ENCODE peak calls at places on chromosomes 11 and 22, in seven cellular contexts. Q is fibroblast of mammary gland, C is neural progenitor cell, S is astrocyte, T is skeletal muscle cell, R is heart left ventricle, P is lung. G is an unnamed sample.

GRCh38 chr11:110317516-110317932 is 21.1 kb upstream of the RDX start:
- DNase-seq in Q (peak), C (no peak), S (peak), T (no peak), R (no peak), P (no peak), G (no peak)

GRCh38 chr11:127226959-127227358 is 226.4 kb upstream of the KIRREL3 start:
- DNase-seq in Q (no peak), C (no peak), S (no peak), T (no peak), R (no peak), P (no peak), G (no peak)

GRCh38 chr11:129214710-129215295 is 22.7 kb upstream of the ARHGAP32 start:
- DNase-seq in Q (no peak), C (no peak), S (no peak), T (no peak), R (no peak), P (no peak), G (no peak)

GRCh38 chr11:110085255-110085838 is 7.8 kb upstream of the ZC3H12C start:
- DNase-seq in Q (peak), C (no peak), S (no peak), T (no peak), R (no peak), P (no peak), G (no peak)

GRCh38 chr22:28054622-28054871 is 135.5 kb upstream of the PITPNB start:
- DNase-seq in Q (no peak), C (no peak), S (no peak), T (no peak), R (no peak), P (no peak), G (no peak)

GRCh38 chr11:15770798-15771414 is 585.4 kb downstream of the SOX6 start:
- DNase-seq in Q (peak), C (peak), S (peak), T (no peak), R (no peak), P (no peak), G (peak)

GRCh38 chr11:117633976-117634755 is 162.8 kb downstream of the DSCAML1 start:
- DNase-seq in Q (no peak), C (no peak), S (no peak), T (no peak), R (no peak), P (no peak), G (no peak)

GRCh38 chr11:43852057-43852636 is 28.5 kb upstream of the ALKBH3 start:
- DNase-seq in Q (peak), C (peak), S (peak), T (peak), R (no peak), P (peak), G (peak)

GRCh38 chr22:10961043-10961860 is 4566.7 kb upstream of the OR11H1 start:
- DNase-seq in Q (no peak), C (no peak), S (no peak), T (no peak), R (peak), P (no peak), G (no peak)

GRCh38 chr22:26679003-26679629 is 21.7 kb downstream of the MIAT start:
- DNase-seq in Q (peak), C (peak), S (peak), T (peak), R (peak), P (peak), G (peak)

GRCh38 chr11:2129699-2130366 is 9.4 kb downstream of the IGF2 start:
- DNase-seq in Q (no peak), C (no peak), S (no peak), T (no peak), R (peak), P (no peak), G (no peak)

GRCh38 chr22:30212363-30212995 is 34.1 kb downstream of the LIF start:
- DNase-seq in Q (peak), C (no peak), S (peak), T (peak), R (no peak), P (peak), G (peak)

GRCh38 chr22:46588279-46589140 is 31.7 kb upstream of the GRAMD4 start:
- DNase-seq in Q (no peak), C (peak), S (no peak), T (no peak), R (peak), P (no peak), G (no peak)

GRCh38 chr11:72426054-72426757 is 8.1 kb downstream of the CLPB start:
- DNase-seq in Q (no peak), C (no peak), S (no peak), T (no peak), R (no peak), P (no peak), G (no peak)

GRCh38 chr11:77141034-77141433 is 13.0 kb downstream of the MYO7A start:
- DNase-seq in Q (peak), C (no peak), S (peak), T (peak), R (no peak), P (no peak), G (peak)

GRCh38 chr11:112961751-112962747 is 829 bp downstream of the NCAM1 start:
- DNase-seq in Q (no peak), C (peak), S (no peak), T (no peak), R (peak), P (no peak), G (no peak)

GRCh38 chr22:41410311-41410751 is 28.6 kb downstream of the TEF start:
- DNase-seq in Q (no peak), C (no peak), S (no peak), T (no peak), R (peak), P (peak), G (no peak)

GRCh38 chr11:129434641-129435498 is 59.2 kb downstream of the BARX2 start:
- DNase-seq in Q (no peak), C (no peak), S (peak), T (no peak), R (no peak), P (no peak), G (peak)

GRCh38 chr11:10181811-10182210 is 112.2 kb downstream of the SBF2 start:
- DNase-seq in Q (peak), C (no peak), S (peak), T (peak), R (no peak), P (no peak), G (no peak)

GRCh38 chr11:69463181-69463891 is 18.1 kb upstream of the LINC01488 start:
- DNase-seq in Q (peak), C (peak), S (peak), T (no peak), R (peak), P (no peak), G (no peak)

GRCh38 chr11:45178890-45179663 is 32.6 kb downstream of the PRDM11 start:
- DNase-seq in Q (no peak), C (no peak), S (peak), T (no peak), R (no peak), P (no peak), G (no peak)

GRCh38 chr11:43686207-43686606 is 5.7 kb downstream of the HSD17B12 start:
- DNase-seq in Q (no peak), C (no peak), S (no peak), T (no peak), R (no peak), P (no peak), G (no peak)

GRCh38 chr22:39514373-39514973 is 5.9 kb upstream of the ATF4 start:
- DNase-seq in Q (peak), C (peak), S (no peak), T (no peak), R (peak), P (no peak), G (peak)

GRCh38 chr11:45805305-45806071 is 539 bp downstream of the SLC35C1 start:
- DNase-seq in Q (peak), C (peak), S (peak), T (peak), R (peak), P (peak), G (peak)

GRCh38 chr11:6627762-6628241 is 8.6 kb upstream of the TPP1 start:
- DNase-seq in Q (no peak), C (no peak), S (no peak), T (no peak), R (no peak), P (no peak), G (no peak)

GRCh38 chr11:118057424-118058145 is 19.3 kb upstream of the TMPRSS4 start:
- DNase-seq in Q (no peak), C (no peak), S (no peak), T (no peak), R (no peak), P (no peak), G (no peak)

GRCh38 chr22:19937616-19938473 is 3.7 kb upstream of the COMT start:
- DNase-seq in Q (no peak), C (no peak), S (peak), T (no peak), R (no peak), P (no peak), G (peak)

GRCh38 chr11:73331138-73331916 is 23.3 kb downstream of the ARHGEF17 start:
- DNase-seq in Q (no peak), C (peak), S (no peak), T (no peak), R (peak), P (no peak), G (no peak)

GRCh38 chr11:120391297-120391696 is 55.1 kb downstream of the ARHGEF12 start:
- DNase-seq in Q (no peak), C (peak), S (no peak), T (no peak), R (no peak), P (no peak), G (no peak)

GRCh38 chr11:112179601-112180000 is 4.3 kb downstream of the BCO2 start:
- DNase-seq in Q (no peak), C (no peak), S (no peak), T (no peak), R (no peak), P (no peak), G (no peak)

GRCh38 chr11:63534076-63534475 is 2.5 kb upstream of the PLAAT4 start:
- DNase-seq in Q (no peak), C (no peak), S (no peak), T (no peak), R (no peak), P (no peak), G (no peak)

GRCh38 chr11:63534895-63535461 is 1.6 kb upstream of the PLAAT4 start:
- DNase-seq in Q (no peak), C (no peak), S (no peak), T (no peak), R (no peak), P (no peak), G (no peak)

GRCh38 chr11:63536669-63537292 is at the start of gene PLAAT4:
- DNase-seq in Q (peak), C (no peak), S (peak), T (no peak), R (no peak), P (peak), G (peak)

GRCh38 chr11:63537293-63538101 is 889 bp downstream of the PLAAT4 start:
- DNase-seq in Q (peak), C (no peak), S (peak), T (no peak), R (peak), P (peak), G (peak)

DNA sequence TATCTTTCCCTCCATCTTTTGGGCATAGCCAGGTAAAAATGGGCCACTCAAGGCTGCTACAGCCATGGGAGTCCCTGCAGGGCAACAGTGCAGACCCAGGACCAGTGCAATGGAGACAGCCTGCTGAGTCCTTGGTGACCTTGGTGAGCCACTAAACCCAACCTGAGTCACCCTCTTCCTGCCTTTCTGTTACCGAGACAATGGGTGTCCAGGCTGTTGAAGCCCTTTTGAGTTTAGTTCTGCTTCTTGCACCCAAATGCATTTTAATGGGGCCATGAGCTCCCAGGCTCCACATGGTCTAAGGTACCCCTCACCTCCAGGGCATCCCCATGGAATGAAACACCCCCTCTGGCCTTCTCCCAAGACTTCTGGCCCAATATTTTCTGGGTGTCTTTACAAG is 874 bp upstream of the PLAAT4 start:
- DNase-seq in Q (no peak), C (no peak), S (no peak), T (no peak), R (no peak), P (no peak), G (no peak)
- H3K4me3 ChIP-seq in Q (no peak), C (no peak), S (no peak), T (no peak), R (no peak), P (no peak), G (no peak)

GRCh38 chr22:22125028-22125578 is 119.5 kb upstream of the VPREB1 start:
- DNase-seq in Q (no peak), C (peak), S (no peak), T (no peak), R (no peak), P (no peak), G (no peak)

GRCh38 chr22:22123960-22124278 is 120.7 kb upstream of the VPREB1 start:
- DNase-seq in Q (no peak), C (no peak), S (no peak), T (no peak), R (no peak), P (no peak), G (no peak)

GRCh38 chr22:22124374-22124773 is 120.2 kb upstream of the VPREB1 start:
- DNase-seq in Q (no peak), C (no peak), S (no peak), T (no peak), R (no peak), P (no peak), G (no peak)

GRCh38 chr22:22127100-22127499 is 117.5 kb upstream of the VPREB1 start:
- DNase-seq in Q (no peak), C (no peak), S (no peak), T (no peak), R (no peak), P (no peak), G (no peak)

DNA sequence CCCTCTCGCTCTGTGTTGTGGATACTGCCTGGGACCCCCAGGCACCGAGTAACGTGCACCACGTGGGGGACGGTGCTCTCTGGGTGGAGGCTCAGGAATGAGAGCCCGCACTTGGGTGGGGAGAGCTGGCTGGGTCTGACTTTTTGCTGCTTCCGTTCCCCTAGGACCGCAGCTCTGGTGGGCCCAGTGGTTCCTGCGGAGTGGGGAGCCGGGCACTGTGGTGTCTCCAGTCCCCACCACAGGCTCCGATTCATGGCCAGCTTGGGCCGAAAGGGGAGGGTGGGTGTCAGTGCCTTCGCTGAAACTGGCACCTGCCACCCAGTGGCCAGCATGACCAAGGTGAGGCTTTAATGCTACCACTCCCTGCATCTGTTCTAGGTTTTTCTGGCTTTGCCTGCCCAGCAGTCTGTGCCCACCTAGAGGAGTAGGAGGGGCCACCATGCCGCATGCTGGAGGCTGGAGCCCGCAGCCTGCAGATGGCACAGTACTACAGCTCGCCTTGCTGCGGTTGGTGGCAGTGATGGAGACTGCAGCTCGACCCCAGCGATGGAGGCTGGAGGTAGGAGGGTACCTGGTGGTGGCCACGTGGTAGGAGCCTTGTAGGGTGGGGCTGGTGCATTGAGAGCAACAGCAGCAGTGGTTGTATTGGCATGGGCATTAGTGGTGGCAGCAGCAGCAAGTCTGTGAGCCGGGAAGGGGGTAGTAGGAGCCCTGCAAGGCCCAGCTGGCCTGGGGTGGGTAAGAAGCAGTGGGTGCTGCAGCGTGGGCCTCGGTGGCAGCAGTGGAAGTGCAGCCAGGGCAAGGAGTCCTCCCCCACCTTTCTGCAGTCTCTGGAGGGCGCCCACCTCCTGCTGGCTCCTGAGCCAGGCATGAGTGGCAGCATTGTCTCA is 118.8 kb upstream of the VPREB1 start:
- DNase-seq in Q (no peak), C (no peak), S (no peak), T (no peak), R (peak), P (no peak), G (no peak)
- H3K4me3 ChIP-seq in Q (no peak), C (no peak), S (no peak), T (no peak), R (no peak), P (no peak), G (no peak)

GRCh38 chr22:37661160-37661924 is 2.8 kb downstream of the PDXP start:
- DNase-seq in Q (peak), C (peak), S (peak), T (no peak), R (no peak), P (no peak), G (no peak)

GRCh38 chr22:37660709-37661045 is 2.2 kb downstream of the PDXP start:
- DNase-seq in Q (no peak), C (no peak), S (no peak), T (no peak), R (no peak), P (no peak), G (no peak)

GRCh38 chr22:37659066-37659896 is 758 bp downstream of the PDXP start:
- DNase-seq in Q (no peak), C (no peak), S (no peak), T (no peak), R (no peak), P (no peak), G (peak)

GRCh38 chr22:37658133-37659065 is at the start of gene PDXP:
- DNase-seq in Q (peak), C (peak), S (peak), T (peak), R (peak), P (peak), G (peak)

DNA sequence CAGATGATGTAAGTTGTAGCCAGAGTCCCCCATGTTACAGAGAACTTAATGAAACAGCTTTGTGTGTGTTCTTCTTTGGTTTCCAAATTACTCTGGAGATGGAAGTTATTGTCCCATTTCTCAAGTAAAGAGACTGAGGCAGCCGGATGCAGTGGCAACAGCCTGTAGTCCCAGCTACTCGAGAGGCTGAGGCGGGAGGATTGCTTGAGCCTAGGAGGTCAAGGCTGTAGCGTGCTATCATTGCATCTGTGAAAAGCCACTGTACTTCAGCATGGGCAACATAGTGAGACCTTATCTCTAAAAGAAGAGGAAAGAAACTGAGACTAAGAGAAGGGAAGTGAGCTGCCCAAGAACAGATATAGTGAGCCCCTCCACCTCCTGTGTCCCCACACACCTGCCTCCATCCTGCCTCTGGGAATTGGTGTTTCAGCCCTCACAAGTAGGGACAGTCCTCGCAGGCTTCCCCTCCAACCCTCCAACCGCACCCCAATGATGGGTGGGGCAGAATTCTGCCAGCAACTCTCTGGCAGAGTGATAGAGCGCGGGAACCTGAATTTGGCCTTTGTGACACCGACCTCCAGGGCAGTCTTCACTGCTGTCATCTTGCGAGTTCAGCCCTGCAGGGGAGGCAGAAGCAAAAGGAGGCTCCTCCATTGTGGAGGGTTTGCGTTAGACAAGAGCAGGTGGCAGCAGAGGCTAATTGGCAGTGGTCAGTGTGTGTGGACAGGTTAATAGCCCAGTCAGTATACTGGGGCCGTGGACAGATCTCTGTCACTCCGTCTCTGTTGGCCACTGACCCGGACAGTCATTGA is 1.6 kb downstream of the PDXP start:
- DNase-seq in Q (no peak), C (no peak), S (no peak), T (no peak), R (no peak), P (no peak), G (peak)
- H3K4me3 ChIP-seq in Q (peak), C (peak), S (peak), T (peak), R (peak), P (no peak), G (no peak)

GRCh38 chr11:66266378-66267038 is 1.9 kb upstream of the RAB1B start:
- DNase-seq in Q (no peak), C (no peak), S (no peak), T (no peak), R (no peak), P (no peak), G (no peak)
- H3K4me3 ChIP-seq in Q (peak), C (peak), S (no peak), T (peak), R (peak), P (no peak), G (no peak)

GRCh38 chr11:3865388-3866193 is 10.1 kb downstream of the STIM1 start:
- DNase-seq in Q (peak), C (no peak), S (peak), T (no peak), R (no peak), P (no peak), G (no peak)
- H3K4me3 ChIP-seq in Q (no peak), C (no peak), S (no peak), T (no peak), R (no peak), P (no peak), G (no peak)

G was measured in small intestine.